ENCODE peak calls at places on chromosomes 12 and 14, in five cellular contexts. L is caudate nucleus, I is activated T-cell treated with anti-CD3 and anti-CD28 coated beads for 1 hour, N is testis, O is Caki2. F is an unnamed sample.

GRCh38 chr14:54003064-54003463 is 46.4 kb upstream of the BMP4 start:
- DNase-seq in I (no peak), L (no peak), N (no peak), O (no peak), F (no peak)

GRCh38 chr12:30806989-30807694 is 52.4 kb upstream of the CAPRIN2 start:
- DNase-seq in I (no peak), N (peak; percentile 28), L (no peak), O (peak; percentile 46), F (peak; percentile 9)

GRCh38 chr12:63419119-63419518 is 249.2 kb downstream of the DPY19L2 start:
- DNase-seq in L (no peak), I (no peak), O (peak; percentile 66), N (no peak), F (no peak)

GRCh38 chr12:14239935-14240872 is 125.3 kb upstream of the ATF7IP start:
- DNase-seq in O (no peak), L (no peak), N (no peak), I (no peak), F (no peak)

GRCh38 chr14:93976477-93977057 is at the start of gene ASB2:
- DNase-seq in O (no peak), L (no peak), N (no peak), I (no peak), F (no peak)

GRCh38 chr14:71908141-71908540 is 24.1 kb upstream of the RGS6 start:
- DNase-seq in N (no peak), I (no peak), L (no peak), O (peak; percentile 3), F (no peak)

GRCh38 chr12:58959639-58960300 is 39.5 kb upstream of the LRIG3 start:
- DNase-seq in O (no peak), N (no peak), L (no peak), I (no peak), F (no peak)

GRCh38 chr12:22625671-22626251 is 790 bp downstream of the ETNK1 start:
- DNase-seq in I (peak; percentile 1), N (peak; percentile 67), L (no peak), O (peak; percentile 62), F (peak; percentile 34)

GRCh38 chr12:127381681-127382080 is 885.3 kb upstream of the TMEM132C start:
- DNase-seq in O (no peak), I (no peak), L (no peak), N (no peak), F (no peak)

GRCh38 chr12:22100952-22101748 is 55.1 kb downstream of the CMAS start:
- DNase-seq in O (peak; percentile 9), N (peak; percentile 63), L (peak; percentile 4), I (peak; percentile 13), F (no peak)

GRCh38 chr12:87283111-87283510 is 746.1 kb downstream of the C12orf50 start:
- DNase-seq in I (no peak), L (no peak), N (no peak), O (no peak), F (no peak)

GRCh38 chr14:75885829-75886228 is 96.0 kb downstream of the TGFB3 start:
- DNase-seq in L (no peak), O (no peak), I (no peak), N (no peak), F (no peak)

GRCh38 chr14:89844508-89844907 is 110.0 kb downstream of the EFCAB11 start:
- DNase-seq in N (no peak), L (no peak), O (no peak), I (no peak), F (no peak)

GRCh38 chr14:95044463-95045254 is 112.7 kb downstream of the DICER1 start:
- DNase-seq in N (no peak), I (no peak), L (no peak), O (no peak), F (no peak)